ENCODE peak calls at places on chromosomes 2 and 18, in seven cellular contexts. One of them, this sample, is unnamed.

GRCh38 chr18:809985-810642 is 1.9 kb downstream of the YES1 start:
- DNase-seq in HCT116: no peak
- DNase-seq in fibroblast of mammary gland: no peak
- DNase-seq in CD14-positive monocyte: no peak
- DNase-seq in left ventricle myocardium inferior: no peak
- DNase-seq in suprapubic skin: no peak
- DNase-seq in fibroblast of lung: peak; percentile 11
- DNase-seq in this sample: no peak

GRCh38 chr2:237449193-237449797 is 35.3 kb upstream of the COL6A3 start:
- DNase-seq in HCT116: no peak
- DNase-seq in fibroblast of mammary gland: peak; percentile 61
- DNase-seq in CD14-positive monocyte: no peak
- DNase-seq in left ventricle myocardium inferior: peak; percentile 72
- DNase-seq in suprapubic skin: no peak
- DNase-seq in fibroblast of lung: peak; percentile 40
- DNase-seq in this sample: no peak

GRCh38 chr2:79715328-79715727 is 202.5 kb downstream of the CTNNA2 start:
- DNase-seq in HCT116: no peak
- DNase-seq in fibroblast of mammary gland: no peak
- DNase-seq in CD14-positive monocyte: no peak
- DNase-seq in left ventricle myocardium inferior: no peak
- DNase-seq in suprapubic skin: no peak
- DNase-seq in fibroblast of lung: no peak
- DNase-seq in this sample: no peak

GRCh38 chr2:15242936-15243461 is 318.1 kb downstream of the NBAS start:
- DNase-seq in HCT116: no peak
- DNase-seq in fibroblast of mammary gland: no peak
- DNase-seq in CD14-positive monocyte: no peak
- DNase-seq in left ventricle myocardium inferior: no peak
- DNase-seq in suprapubic skin: no peak
- DNase-seq in fibroblast of lung: no peak
- DNase-seq in this sample: no peak

GRCh38 chr2:118841450-118841827 is 6.0 kb downstream of the EN1 start:
- DNase-seq in HCT116: no peak
- DNase-seq in fibroblast of mammary gland: no peak
- DNase-seq in CD14-positive monocyte: no peak
- DNase-seq in left ventricle myocardium inferior: no peak
- DNase-seq in suprapubic skin: no peak
- DNase-seq in fibroblast of lung: no peak
- DNase-seq in this sample: no peak

GRCh38 chr2:143803936-143804335 is 674.7 kb downstream of the ARHGAP15 start:
- DNase-seq in HCT116: no peak
- DNase-seq in fibroblast of mammary gland: no peak
- DNase-seq in CD14-positive monocyte: no peak
- DNase-seq in left ventricle myocardium inferior: no peak
- DNase-seq in suprapubic skin: no peak
- DNase-seq in fibroblast of lung: peak; percentile 19
- DNase-seq in this sample: no peak

GRCh38 chr18:50231621-50232020 is 34.7 kb downstream of the CFAP53 start:
- DNase-seq in HCT116: no peak
- DNase-seq in fibroblast of mammary gland: peak; percentile 31
- DNase-seq in CD14-positive monocyte: no peak
- DNase-seq in left ventricle myocardium inferior: no peak
- DNase-seq in suprapubic skin: no peak
- DNase-seq in fibroblast of lung: no peak
- DNase-seq in this sample: no peak

GRCh38 chr2:210955591-210955990 is 399.2 kb downstream of the CPS1 start:
- DNase-seq in HCT116: peak; percentile 15
- DNase-seq in fibroblast of mammary gland: peak; percentile 37
- DNase-seq in CD14-positive monocyte: no peak
- DNase-seq in left ventricle myocardium inferior: no peak
- DNase-seq in suprapubic skin: no peak
- DNase-seq in fibroblast of lung: peak; percentile 90
- DNase-seq in this sample: no peak

GRCh38 chr2:15687243-15687642 is 95.6 kb downstream of the DDX1 start:
- DNase-seq in HCT116: no peak
- DNase-seq in fibroblast of mammary gland: no peak
- DNase-seq in CD14-positive monocyte: no peak
- DNase-seq in left ventricle myocardium inferior: no peak
- DNase-seq in suprapubic skin: no peak
- DNase-seq in fibroblast of lung: no peak
- DNase-seq in this sample: no peak

GRCh38 chr18:68925268-68925667 is 127.4 kb downstream of the CCDC102B start:
- DNase-seq in HCT116: no peak
- DNase-seq in fibroblast of mammary gland: peak; percentile 19
- DNase-seq in CD14-positive monocyte: no peak
- DNase-seq in left ventricle myocardium inferior: no peak
- DNase-seq in suprapubic skin: no peak
- DNase-seq in fibroblast of lung: no peak
- DNase-seq in this sample: no peak
- TF ChIP-seq CTCF in HCT116: peak; percentile 10
- TF ChIP-seq CTCF in fibroblast of mammary gland: peak; percentile 37
- TF ChIP-seq CTCF in CD14-positive monocyte: no peak
- TF ChIP-seq CTCF in left ventricle myocardium inferior: peak; percentile 45
- TF ChIP-seq CTCF in suprapubic skin: no peak
- TF ChIP-seq CTCF in fibroblast of lung: peak; percentile 35
- TF ChIP-seq CTCF in this sample: peak; percentile 67

DNA sequence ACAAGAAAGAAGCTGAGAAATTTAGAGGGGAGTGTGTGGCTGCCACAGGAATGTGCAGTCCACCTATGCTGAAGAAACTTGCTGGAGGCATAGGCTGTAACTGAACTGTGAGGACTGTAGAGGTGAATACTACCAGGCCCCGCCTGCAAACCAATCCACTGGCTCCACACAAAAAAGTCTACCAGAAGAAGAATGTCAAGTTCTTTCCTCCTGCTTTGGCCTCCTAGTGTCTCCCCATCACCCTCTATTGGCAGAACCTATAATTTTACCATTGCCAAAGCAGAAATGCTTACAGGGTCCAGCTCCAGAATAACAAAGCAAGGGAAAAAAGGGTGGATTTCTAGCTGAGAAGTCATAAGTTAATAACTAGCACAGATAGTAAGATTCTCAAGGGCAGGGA is 5.9 kb upstream of the ATP5MC3 start:
- DNase-seq in HCT116: no peak
- DNase-seq in fibroblast of mammary gland: peak; percentile 25
- DNase-seq in CD14-positive monocyte: no peak
- DNase-seq in left ventricle myocardium inferior: no peak
- DNase-seq in suprapubic skin: no peak
- DNase-seq in fibroblast of lung: peak; percentile 5
- DNase-seq in this sample: no peak
- TF ChIP-seq CTCF in HCT116: peak; percentile 39
- TF ChIP-seq CTCF in fibroblast of mammary gland: peak; percentile 23
- TF ChIP-seq CTCF in CD14-positive monocyte: no peak
- TF ChIP-seq CTCF in left ventricle myocardium inferior: no peak
- TF ChIP-seq CTCF in suprapubic skin: no peak
- TF ChIP-seq CTCF in fibroblast of lung: peak; percentile 27
- TF ChIP-seq CTCF in this sample: peak; percentile 59

DNA sequence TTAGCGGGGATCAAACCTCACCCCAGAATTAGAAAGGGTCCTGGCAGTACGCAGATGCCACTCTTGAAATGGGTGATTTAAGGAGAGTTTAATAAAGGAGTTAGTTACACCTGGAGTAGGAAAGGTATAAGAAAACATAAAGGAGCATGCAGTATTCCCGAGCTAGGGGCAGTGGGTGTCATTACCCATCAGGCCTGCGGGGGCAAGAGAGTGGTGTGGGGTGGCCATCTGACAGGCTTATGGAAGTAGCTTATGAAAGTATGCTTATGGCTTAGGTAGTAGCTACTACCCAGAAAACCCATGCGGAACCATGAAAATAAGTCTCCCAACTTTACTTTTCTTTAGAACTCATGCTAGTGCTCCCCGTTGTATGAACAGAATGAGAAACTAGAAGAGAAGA is 568.9 kb upstream of the ACVR2A start:
- DNase-seq in HCT116: peak; percentile 21
- DNase-seq in fibroblast of mammary gland: no peak
- DNase-seq in CD14-positive monocyte: no peak
- DNase-seq in left ventricle myocardium inferior: no peak
- DNase-seq in suprapubic skin: no peak
- DNase-seq in fibroblast of lung: no peak
- DNase-seq in this sample: no peak
- TF ChIP-seq CTCF in HCT116: no peak
- TF ChIP-seq CTCF in fibroblast of mammary gland: peak; percentile 32
- TF ChIP-seq CTCF in CD14-positive monocyte: peak; percentile 21
- TF ChIP-seq CTCF in left ventricle myocardium inferior: no peak
- TF ChIP-seq CTCF in suprapubic skin: no peak
- TF ChIP-seq CTCF in fibroblast of lung: no peak
- TF ChIP-seq CTCF in this sample: peak; percentile 44

GRCh38 chr2:111884592-111884964 is 585 bp upstream of the ANAPC1 start:
- DNase-seq in HCT116: no peak
- DNase-seq in fibroblast of mammary gland: no peak
- DNase-seq in CD14-positive monocyte: no peak
- DNase-seq in left ventricle myocardium inferior: no peak
- DNase-seq in suprapubic skin: no peak
- DNase-seq in fibroblast of lung: no peak
- DNase-seq in this sample: no peak
- TF ChIP-seq CTCF in HCT116: no peak
- TF ChIP-seq CTCF in fibroblast of mammary gland: no peak
- TF ChIP-seq CTCF in CD14-positive monocyte: no peak
- TF ChIP-seq CTCF in left ventricle myocardium inferior: no peak
- TF ChIP-seq CTCF in suprapubic skin: no peak
- TF ChIP-seq CTCF in fibroblast of lung: no peak
- TF ChIP-seq CTCF in this sample: no peak

DNA sequence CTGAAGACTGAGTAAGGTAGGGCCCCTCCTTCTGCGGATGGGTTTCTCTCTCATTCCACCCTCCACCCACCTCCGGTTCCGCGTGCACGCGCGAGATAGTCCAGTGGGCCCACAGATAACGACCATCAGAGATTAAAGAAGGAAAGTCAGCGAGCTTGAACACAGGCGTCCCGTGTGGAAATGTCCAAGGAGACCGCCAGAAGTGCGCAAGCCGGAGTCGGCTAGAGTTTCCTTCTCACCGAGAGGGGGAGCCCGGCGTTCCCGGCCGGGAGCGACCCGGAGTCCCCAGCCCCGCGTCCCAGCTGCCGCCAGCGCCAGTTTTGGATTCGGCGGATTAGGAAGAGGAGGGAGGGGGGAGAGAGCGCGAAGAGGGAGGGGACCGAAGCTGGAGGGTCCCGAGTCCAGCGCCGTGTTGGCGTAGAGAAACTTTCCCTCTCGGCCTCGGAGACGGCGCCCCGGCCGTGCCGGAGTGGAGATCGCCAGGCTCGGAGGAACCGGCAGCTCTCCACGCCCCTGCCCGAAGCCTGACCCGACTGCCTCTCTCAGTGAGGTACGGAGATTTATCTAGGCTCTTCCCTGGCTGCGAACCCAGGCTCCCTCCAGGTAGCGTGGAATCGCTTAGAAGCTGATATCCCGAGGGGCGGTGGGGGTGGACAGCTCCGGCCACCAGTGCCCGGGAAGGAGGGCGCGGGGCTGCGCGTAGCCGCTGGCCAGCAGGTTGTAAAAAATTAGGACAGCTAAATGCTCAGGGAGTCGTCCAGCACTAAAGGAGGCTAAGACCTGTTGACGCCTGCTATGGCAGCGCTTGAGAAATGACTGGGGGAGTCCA is at the start of gene GULP1:
- DNase-seq in HCT116: no peak
- DNase-seq in fibroblast of mammary gland: peak; percentile 71
- DNase-seq in CD14-positive monocyte: no peak
- DNase-seq in left ventricle myocardium inferior: peak; percentile 76
- DNase-seq in suprapubic skin: peak; percentile 83
- DNase-seq in fibroblast of lung: peak; percentile 77
- DNase-seq in this sample: peak; percentile 92
- TF ChIP-seq CTCF in HCT116: peak; percentile 31
- TF ChIP-seq CTCF in fibroblast of mammary gland: peak; percentile 62
- TF ChIP-seq CTCF in CD14-positive monocyte: no peak
- TF ChIP-seq CTCF in left ventricle myocardium inferior: peak; percentile 79
- TF ChIP-seq CTCF in suprapubic skin: peak; percentile 31
- TF ChIP-seq CTCF in fibroblast of lung: peak; percentile 76
- TF ChIP-seq CTCF in this sample: peak; percentile 91

DNA sequence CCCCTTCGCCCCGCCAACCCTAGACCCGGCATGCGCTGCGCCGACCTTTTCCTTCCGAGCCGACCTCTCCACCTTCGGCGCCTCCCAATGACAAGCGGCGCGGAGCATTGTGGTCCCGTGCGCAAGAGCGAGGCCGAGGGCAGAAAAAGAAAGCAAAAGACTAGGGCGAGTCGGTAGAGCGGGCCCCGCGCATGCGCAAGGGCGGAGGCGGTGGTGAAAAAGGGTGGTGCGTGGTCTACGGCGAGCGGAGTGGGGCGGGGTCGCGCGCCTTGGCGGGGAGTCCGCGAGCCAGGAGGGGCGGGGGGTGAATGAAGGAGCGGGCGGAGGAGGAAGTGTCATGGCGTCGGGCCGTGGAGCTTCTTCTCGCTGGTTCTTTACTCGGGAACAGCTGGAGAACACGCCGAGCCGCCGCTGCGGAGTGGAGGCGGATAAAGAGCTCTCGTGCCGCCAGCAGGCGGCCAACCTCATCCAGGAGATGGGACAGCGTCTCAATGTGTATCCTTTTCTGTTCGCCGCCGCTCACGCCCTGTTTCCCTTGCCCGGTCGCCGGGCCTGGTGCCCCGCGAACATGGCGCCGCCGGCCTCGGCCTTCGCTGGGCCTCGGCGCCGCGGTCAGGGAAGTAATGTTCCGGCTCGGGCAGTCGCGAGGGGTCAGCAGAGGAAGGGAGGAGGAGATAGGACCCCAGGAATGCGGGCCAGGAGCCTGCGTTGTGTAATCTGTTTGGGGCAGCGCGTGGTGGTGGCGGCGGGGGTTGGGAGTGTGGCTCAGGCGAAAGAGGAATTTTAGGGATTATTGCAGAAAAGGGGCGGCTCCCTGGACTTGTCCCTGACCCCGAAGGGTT is at the start of gene CCNT2:
- DNase-seq in HCT116: peak; percentile 98
- DNase-seq in fibroblast of mammary gland: peak; percentile 98
- DNase-seq in CD14-positive monocyte: peak; percentile 100
- DNase-seq in left ventricle myocardium inferior: peak; percentile 99
- DNase-seq in suprapubic skin: peak; percentile 99
- DNase-seq in fibroblast of lung: peak; percentile 98
- DNase-seq in this sample: peak; percentile 100
- TF ChIP-seq CTCF in HCT116: no peak
- TF ChIP-seq CTCF in fibroblast of mammary gland: no peak
- TF ChIP-seq CTCF in CD14-positive monocyte: no peak
- TF ChIP-seq CTCF in left ventricle myocardium inferior: peak; percentile 27
- TF ChIP-seq CTCF in suprapubic skin: no peak
- TF ChIP-seq CTCF in fibroblast of lung: no peak
- TF ChIP-seq CTCF in this sample: peak; percentile 32

DNA sequence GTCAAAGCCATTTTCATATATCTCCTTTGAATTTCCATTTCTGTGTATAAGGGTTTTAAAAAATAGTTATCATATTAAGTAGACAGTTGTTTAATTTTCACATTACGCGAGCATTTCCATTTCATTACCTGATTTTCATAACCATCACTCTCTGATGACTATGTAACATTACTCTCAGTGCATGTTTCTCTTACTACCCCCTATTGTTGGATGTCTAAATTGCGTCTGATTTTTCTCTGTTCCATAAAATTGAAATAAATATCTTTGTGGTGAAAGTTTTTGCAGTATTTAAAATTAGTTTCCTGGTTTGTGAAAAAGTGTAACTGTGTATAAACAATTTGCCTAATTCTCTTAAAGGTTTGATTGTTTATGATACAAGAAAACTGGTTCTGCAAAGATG is 123.8 kb downstream of the MYO1B start:
- DNase-seq in HCT116: no peak
- DNase-seq in fibroblast of mammary gland: peak; percentile 34
- DNase-seq in CD14-positive monocyte: no peak
- DNase-seq in left ventricle myocardium inferior: no peak
- DNase-seq in suprapubic skin: no peak
- DNase-seq in fibroblast of lung: no peak
- DNase-seq in this sample: no peak
- TF ChIP-seq CTCF in HCT116: peak; percentile 39
- TF ChIP-seq CTCF in fibroblast of mammary gland: peak; percentile 60
- TF ChIP-seq CTCF in CD14-positive monocyte: no peak
- TF ChIP-seq CTCF in left ventricle myocardium inferior: peak; percentile 44
- TF ChIP-seq CTCF in suprapubic skin: no peak
- TF ChIP-seq CTCF in fibroblast of lung: no peak
- TF ChIP-seq CTCF in this sample: peak; percentile 75

GRCh38 chr2:127107622-127107999 is 657 bp upstream of the BIN1 start:
- DNase-seq in HCT116: peak; percentile 33
- DNase-seq in fibroblast of mammary gland: peak; percentile 25
- DNase-seq in CD14-positive monocyte: no peak
- DNase-seq in left ventricle myocardium inferior: no peak
- DNase-seq in suprapubic skin: peak; percentile 47
- DNase-seq in fibroblast of lung: peak; percentile 43
- DNase-seq in this sample: no peak
- TF ChIP-seq CTCF in HCT116: no peak
- TF ChIP-seq CTCF in fibroblast of mammary gland: no peak
- TF ChIP-seq CTCF in CD14-positive monocyte: peak; percentile 44
- TF ChIP-seq CTCF in left ventricle myocardium inferior: no peak
- TF ChIP-seq CTCF in suprapubic skin: no peak
- TF ChIP-seq CTCF in fibroblast of lung: no peak
- TF ChIP-seq CTCF in this sample: peak; percentile 57